ENCODE peak calls at places on chromosomes 7 and 10, in four cellular contexts. T, R, F and A are unnamed samples.
A peak's percentile ranks its signal among the peaks of the same experiment; 100 is the strongest.

GRCh38 chr10:43822509-43823236 is 174.0 kb upstream of the ZNF32 start:
- DNase-seq in R (no peak), F (no peak), T (no peak), A (no peak)

GRCh38 chr7:96800824-96801223 is 91.2 kb upstream of the SEM1 start:
- DNase-seq in T (no peak), F (no peak), R (peak; percentile 81), A (peak; percentile 35)

GRCh38 chr10:97708976-97709745 is 4.4 kb upstream of the MARVELD1 start:
- DNase-seq in R (peak; percentile 43), F (no peak), T (no peak), A (peak; percentile 58)

GRCh38 chr7:7982904-7983303 is 14.3 kb downstream of the GLCCI1 start:
- DNase-seq in F (no peak), R (no peak), T (no peak), A (no peak)

GRCh38 chr7:134690614-134691504 is 44.2 kb downstream of the BPGM start:
- DNase-seq in T (no peak), R (no peak), F (no peak), A (no peak)

GRCh38 chr10:76743169-76743568 is 894.4 kb downstream of the KCNMA1 start:
- DNase-seq in F (no peak), R (no peak), T (no peak), A (no peak)

GRCh38 chr7:18179058-18179457 is 151.4 kb upstream of the PRPS1L1 start:
- DNase-seq in R (no peak), T (no peak), F (no peak), A (no peak)

GRCh38 chr10:7027913-7028808 is 382.7 kb downstream of the SFMBT2 start:
- DNase-seq in F (no peak), T (peak; percentile 88), R (no peak), A (no peak)

GRCh38 chr10:89283174-89283987 is 18.5 kb upstream of the IFIT2 start:
- DNase-seq in T (no peak), R (no peak), F (no peak), A (peak; percentile 26)

GRCh38 chr7:110534241-110534931 is 556.5 kb upstream of the LRRN3 start:
- DNase-seq in F (no peak), R (peak; percentile 4), T (no peak), A (peak; percentile 55)

GRCh38 chr10:43939389-43939938 is 290.8 kb upstream of the ZNF32 start:
- DNase-seq in F (no peak), R (no peak), T (no peak), A (no peak)

GRCh38 chr10:100364735-100365391 is 17.8 kb downstream of the SCD start:
- DNase-seq in T (peak; percentile 17), R (peak; percentile 72), F (no peak), A (peak; percentile 58)

GRCh38 chr7:2175514-2175913 is 57.2 kb downstream of the MAD1L1 start:
- DNase-seq in F (no peak), R (peak; percentile 12), T (no peak), A (peak; percentile 81)

GRCh38 chr10:132132391-132132841 is 54.3 kb upstream of the DPYSL4 start:
- DNase-seq in T (no peak), R (no peak), F (no peak), A (peak; percentile 54)

GRCh38 chr7:7526006-7526405 is 9.7 kb downstream of the COL28A1 start:
- DNase-seq in F (no peak), T (no peak), R (no peak), A (no peak)

GRCh38 chr7:13524076-13524475 is 465.4 kb downstream of the ETV1 start:
- DNase-seq in T (no peak), R (no peak), F (no peak), A (no peak)

GRCh38 chr7:50653116-50653854 is 88.1 kb upstream of the DDC start:
- DNase-seq in F (no peak), R (peak; percentile 8), T (no peak), A (no peak)

GRCh38 chr10:124532788-124533187 is 71.2 kb downstream of the LHPP start:
- DNase-seq in F (no peak), T (no peak), R (no peak), A (no peak)

GRCh38 chr10:124533266-124533665 is 71.6 kb downstream of the LHPP start:
- DNase-seq in F (no peak), R (no peak), T (no peak), A (no peak)

GRCh38 chr10:124535731-124536495 is 74.3 kb downstream of the LHPP start:
- DNase-seq in R (no peak), T (no peak), F (no peak), A (peak; percentile 51)

GRCh38 chr10:124534821-124535601 is 73.4 kb downstream of the LHPP start:
- DNase-seq in F (no peak), T (no peak), R (no peak), A (no peak)

GRCh38 chr10:124534231-124534798 is 72.7 kb downstream of the LHPP start:
- DNase-seq in F (no peak), R (no peak), T (no peak), A (no peak)
- TF ChIP-seq NFIC in F (no peak), R (no peak), T (no peak), A (no peak)

DNA sequence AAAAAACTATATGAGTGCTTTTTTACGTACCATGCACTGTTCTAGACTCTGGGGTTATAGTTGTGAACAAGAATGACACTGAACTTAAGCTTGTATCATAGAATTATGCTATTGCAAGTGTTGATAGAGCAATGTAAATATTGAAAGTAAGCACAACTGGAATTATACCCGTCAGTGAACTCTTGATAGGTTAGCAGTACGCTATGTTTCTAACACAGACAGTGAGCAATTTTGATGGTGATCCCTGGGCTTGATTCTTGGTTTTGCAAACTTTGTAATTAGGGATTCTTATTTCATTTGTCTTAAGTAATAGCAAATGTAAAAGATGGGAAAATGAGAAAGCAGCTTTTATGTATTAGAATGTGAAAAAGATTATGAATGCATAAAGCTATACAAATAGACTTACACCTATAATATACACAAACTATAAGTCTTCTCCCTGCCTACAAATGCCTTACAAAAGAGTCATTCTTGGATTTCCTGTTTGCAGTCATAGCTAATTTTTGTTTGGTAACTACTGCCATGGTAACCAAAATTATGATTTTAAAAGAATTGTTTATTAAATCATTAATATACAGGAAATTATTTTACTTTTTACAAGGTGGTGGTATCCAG is 6.7 kb downstream of the TES start:
- DNase-seq in F (no peak), R (no peak), T (no peak), A (no peak)
- TF ChIP-seq NFIC in F (no peak), R (no peak), T (no peak), A (no peak)

DNA sequence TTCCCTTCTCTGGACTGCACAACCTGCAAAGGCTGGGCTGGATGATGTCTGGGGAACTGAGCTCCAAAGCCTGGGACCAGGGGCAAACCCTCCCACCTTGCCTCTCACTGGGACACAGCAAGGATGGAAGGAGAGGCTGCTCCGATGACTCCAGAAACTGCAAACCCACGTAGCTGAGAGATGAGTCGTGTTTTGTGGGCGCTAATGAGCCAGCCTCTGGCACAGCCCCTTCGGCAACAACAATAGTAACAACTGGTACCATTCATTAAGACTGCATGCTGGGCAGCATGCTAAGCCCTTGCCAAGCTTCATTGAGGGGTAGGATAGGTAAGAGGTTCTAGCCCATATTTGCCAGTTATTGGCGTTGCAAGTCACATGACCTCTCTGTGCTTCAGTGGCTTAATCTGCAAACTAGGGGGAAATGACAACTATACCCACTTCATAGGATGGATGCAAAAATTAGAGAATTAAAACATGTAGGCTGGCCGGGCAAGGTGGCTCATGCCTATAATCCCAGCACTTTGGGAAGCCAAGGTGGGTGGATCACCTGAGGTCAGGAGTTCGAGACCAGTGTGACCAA is 145.9 kb downstream of the SH3PXD2A start:
- DNase-seq in R (no peak), F (no peak), T (no peak), A (no peak)
- TF ChIP-seq NFIC in R (no peak), F (no peak), T (no peak), A (no peak)

GRCh38 chr7:101743241-101743994 is 74.0 kb upstream of the CUX1 start:
- DNase-seq in R (no peak), T (peak; percentile 79), F (no peak), A (peak; percentile 94)
- TF ChIP-seq NFIC in R (no peak), T (peak; percentile 76), F (no peak), A (peak; percentile 29)

DNA sequence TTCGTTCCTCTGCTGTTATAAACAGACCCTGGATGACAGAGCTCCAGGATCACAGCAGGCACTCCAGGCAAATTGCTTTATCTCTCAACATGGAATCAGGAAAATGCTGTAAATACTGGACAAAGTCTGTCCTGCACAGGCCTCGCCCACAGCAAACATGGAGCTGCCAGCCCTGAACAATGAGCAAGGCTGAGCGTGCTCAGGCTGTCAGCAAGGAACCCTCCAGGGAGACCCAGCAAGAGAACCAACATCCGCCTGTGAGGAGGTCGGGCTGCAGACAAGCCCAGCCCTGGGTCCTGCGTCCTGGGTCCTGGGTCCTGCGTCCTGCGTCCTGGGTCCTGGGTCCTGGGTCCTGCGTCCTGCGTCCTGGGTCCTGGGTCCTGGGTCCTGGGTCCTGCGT is 180.8 kb downstream of the PTPRN2 start:
- DNase-seq in R (no peak), F (no peak), T (no peak), A (no peak)
- TF ChIP-seq NFIC in R (no peak), F (no peak), T (no peak), A (no peak)

GRCh38 chr10:66809402-66809801 is 116.4 kb upstream of the LRRTM3 start:
- DNase-seq in F (no peak), T (no peak), R (no peak), A (no peak)
- TF ChIP-seq NFIC in F (no peak), T (no peak), R (no peak), A (no peak)